ENCODE peak calls at places on chromosomes 7 and 10, in nine cellular contexts. J, Q, G, E, P, N, A, U and D are unnamed samples.

GRCh38 chr7:29146888-29147609 is 712 bp upstream of the CPVL start:
- DNase-seq in Q (peak; percentile 32), E (peak; percentile 16), G (no peak), J (no peak), N (no peak), P (peak; percentile 49), A (peak; percentile 48), U (no peak), D (peak; percentile 28)

GRCh38 chr7:15441915-15442314 is 119.9 kb downstream of the AGMO start:
- DNase-seq in G (no peak), U (no peak), N (no peak), E (no peak), P (no peak), Q (no peak), J (no peak), A (no peak), D (no peak)

GRCh38 chr7:107078517-107078966 is 34.0 kb downstream of the PRKAR2B start:
- DNase-seq in P (peak; percentile 22), G (no peak), U (peak; percentile 63), N (peak; percentile 57), J (no peak), A (peak; percentile 20), E (no peak), Q (no peak), D (peak; percentile 44)

GRCh38 chr7:34728156-34728555 is 70.1 kb downstream of the NPSR1 start:
- DNase-seq in P (no peak), N (no peak), J (no peak), E (no peak), U (no peak), Q (no peak), G (no peak), A (no peak), D (no peak)

GRCh38 chr10:5862360-5862929 is 27.2 kb downstream of the ANKRD16 start:
- DNase-seq in A (no peak), P (no peak), J (no peak), G (no peak), E (no peak), N (no peak), Q (no peak), U (no peak), D (no peak)

GRCh38 chr10:22389856-22390589 is 44.7 kb downstream of the SPAG6 start:
- DNase-seq in E (no peak), N (no peak), Q (no peak), J (no peak), U (no peak), G (no peak), P (no peak), A (no peak), D (no peak)

GRCh38 chr7:81285142-81285871 is 366.5 kb upstream of the SEMA3C start:
- DNase-seq in P (no peak), U (no peak), E (no peak), J (no peak), Q (no peak), A (no peak), N (no peak), G (no peak), D (no peak)

GRCh38 chr7:64793106-64793755 is 997 bp upstream of the ZNF138 start:
- DNase-seq in P (no peak), U (no peak), N (no peak), E (no peak), Q (no peak), J (no peak), G (no peak), A (no peak), D (no peak)

GRCh38 chr7:107856806-107857540 is 34.0 kb upstream of the DLD start:
- DNase-seq in E (peak; percentile 19), A (no peak), G (peak; percentile 28), U (no peak), N (no peak), P (no peak), Q (peak; percentile 53), J (no peak), D (no peak)

GRCh38 chr7:155357573-155358041 is 59.9 kb downstream of the INSIG1 start:
- DNase-seq in J (no peak), Q (no peak), E (no peak), P (no peak), A (no peak), U (peak; percentile 49), N (no peak), G (no peak), D (no peak)

GRCh38 chr10:3196971-3197353 is 24.4 kb upstream of the PITRM1 start:
- DNase-seq in Q (no peak), P (no peak), E (no peak), U (no peak), A (peak; percentile 36), J (no peak), N (no peak), G (no peak), D (no peak)

GRCh38 chr7:100119701-100120517 is 475 bp downstream of the CNPY4 start:
- DNase-seq in E (peak; percentile 64), J (peak; percentile 61), N (peak; percentile 68), P (peak; percentile 69), U (peak; percentile 56), A (no peak), Q (peak; percentile 66), G (peak; percentile 71), D (peak; percentile 68)

GRCh38 chr7:18037609-18038008 is 10.0 kb upstream of the PRPS1L1 start:
- DNase-seq in N (no peak), U (no peak), G (no peak), A (no peak), P (no peak), Q (no peak), E (no peak), J (no peak), D (no peak)

GRCh38 chr7:140219672-140220520 is 43.1 kb upstream of the KDM7A start:
- DNase-seq in G (no peak), N (no peak), E (no peak), P (no peak), Q (no peak), A (no peak), J (no peak), U (no peak), D (no peak)
- H3K27ac ChIP-seq in G (no peak overlapping the region), N (no peak overlapping the region), E (peak overlapping the region; percentile 67), P (no peak overlapping the region), Q (no peak overlapping the region), A (no peak overlapping the region), J (no peak overlapping the region), U (no peak overlapping the region), D (no peak overlapping the region)

DNA sequence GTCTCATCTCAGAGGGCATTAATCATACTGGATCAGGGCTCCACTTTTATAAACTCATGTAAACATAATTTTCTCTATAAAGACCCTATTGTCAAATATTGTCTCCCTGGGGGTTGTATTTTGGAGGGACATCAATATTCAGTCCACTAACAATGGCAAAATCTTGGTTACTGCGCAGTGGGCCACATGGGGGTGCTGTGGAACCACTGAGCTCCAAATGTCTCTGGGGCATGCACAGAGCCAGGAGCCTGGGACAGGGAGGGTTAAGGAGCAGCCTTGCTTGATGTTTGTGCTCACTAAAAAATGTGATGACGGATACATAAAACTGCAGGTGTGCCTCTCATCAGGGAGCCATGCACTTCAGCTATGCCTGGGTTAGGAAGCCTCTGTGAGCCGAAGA is 62.1 kb upstream of the PRSS58 start:
- DNase-seq in J (no peak), E (no peak), P (no peak), U (no peak), A (no peak), Q (no peak), G (peak; percentile 47), N (no peak), D (no peak)
- TF ChIP-seq CTCF in J (peak; percentile 43), E (peak; percentile 18), P (peak; percentile 25), U (no peak), A (no peak), Q (no peak), G (peak; percentile 43), N (peak; percentile 13), D (no peak)

DNA sequence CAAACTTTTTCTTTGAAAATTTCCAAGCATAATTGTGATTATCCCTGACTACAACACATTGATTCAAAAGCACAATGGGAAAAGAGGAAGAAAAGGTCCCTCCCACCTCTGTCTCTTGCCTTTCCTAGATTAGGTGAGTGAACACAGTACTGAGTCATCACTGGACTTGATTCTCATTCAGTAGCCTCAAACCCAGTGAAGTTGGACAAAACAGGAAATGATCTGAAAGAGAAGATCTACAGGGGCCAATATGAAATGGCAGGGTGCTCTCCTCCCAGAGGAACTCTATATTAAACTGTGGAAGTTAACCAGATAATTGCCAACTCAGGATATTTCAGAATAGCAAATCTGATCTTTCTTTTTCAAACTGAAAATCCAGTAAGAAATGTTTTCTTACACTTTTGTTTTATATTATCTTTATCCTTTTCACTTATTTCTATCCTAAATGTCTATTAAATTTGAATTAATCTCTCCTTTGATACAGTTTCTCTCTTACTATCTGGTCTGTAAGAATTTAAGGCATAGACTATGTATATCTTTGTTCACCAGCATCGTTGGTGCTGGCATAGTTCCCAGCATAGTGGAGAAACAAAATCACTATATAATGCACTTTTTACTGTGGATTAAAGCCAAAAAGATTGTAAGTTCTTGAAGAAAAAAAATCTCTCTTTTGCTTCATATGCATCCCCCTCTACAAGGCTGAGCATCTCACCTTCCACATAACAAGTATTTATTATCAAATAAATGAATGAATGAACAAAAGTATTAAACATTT is 41.4 kb upstream of the IKZF1 start:
- DNase-seq in A (no peak), Q (no peak), U (no peak), P (no peak), J (no peak), G (no peak), N (no peak), E (no peak), D (no peak)
- H3K27ac ChIP-seq in A (no peak overlapping the region), Q (no peak overlapping the region), U (no peak overlapping the region), P (no peak overlapping the region), J (no peak overlapping the region), G (peak overlapping the region; percentile 66), N (no peak overlapping the region), E (no peak overlapping the region), D (no peak overlapping the region)

GRCh38 chr10:108203905-108204527 is 1039.5 kb upstream of the SORCS1 start:
- DNase-seq in G (no peak), E (no peak), J (no peak), A (no peak), U (no peak), Q (no peak), P (no peak), N (no peak), D (no peak)

GRCh38 chr10:108208038-108208437 is 1043.5 kb upstream of the SORCS1 start:
- DNase-seq in Q (no peak), J (no peak), P (no peak), A (no peak), E (no peak), G (no peak), U (no peak), N (no peak), D (no peak)

GRCh38 chr10:108208732-108209131 is 1044.2 kb upstream of the SORCS1 start:
- DNase-seq in U (no peak), G (no peak), A (no peak), E (no peak), J (no peak), N (no peak), Q (no peak), P (no peak), D (no peak)

DNA sequence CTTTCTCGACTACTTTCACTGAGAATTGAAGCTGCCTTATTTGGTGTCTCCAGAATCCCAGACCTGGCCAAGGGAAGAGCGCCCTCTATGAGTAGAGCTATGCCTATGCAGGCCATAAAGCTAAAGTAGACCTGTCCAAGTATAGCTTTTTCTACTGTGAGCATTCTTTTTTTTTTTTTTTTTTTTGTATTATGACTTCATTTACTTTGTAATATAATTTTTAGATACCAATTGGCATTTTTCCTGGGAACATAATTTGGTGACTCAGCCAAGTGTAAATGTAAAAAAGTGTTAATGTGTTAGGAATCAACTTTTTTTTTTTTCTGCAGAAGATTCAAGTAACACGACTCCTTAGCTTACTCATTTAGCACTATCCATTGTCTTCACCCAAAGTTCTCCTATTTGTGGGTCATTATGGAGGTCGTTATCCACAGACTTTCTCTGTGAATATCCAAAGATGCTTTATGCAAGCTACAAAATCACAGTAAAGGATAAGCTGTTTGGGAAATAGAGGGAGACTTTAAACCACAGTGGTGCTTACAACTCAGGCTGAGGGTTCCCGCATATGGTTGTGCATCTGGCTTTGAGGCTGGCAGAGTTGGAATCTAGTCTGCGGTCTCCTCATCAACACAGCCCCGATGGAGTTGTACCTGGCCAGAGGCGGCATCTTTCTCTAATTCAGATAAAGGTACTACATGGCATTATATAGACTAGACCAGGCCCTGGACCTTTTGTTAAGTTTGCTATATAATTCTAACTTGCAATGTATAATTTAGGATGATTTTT is 1040.2 kb upstream of the SORCS1 start:
- DNase-seq in P (peak; percentile 76), G (no peak), A (no peak), E (peak; percentile 67), N (peak; percentile 5), U (no peak), Q (no peak), J (peak; percentile 8), D (peak; percentile 30)
- TF ChIP-seq CTCF in P (peak; percentile 56), G (no peak), A (peak; percentile 27), E (peak; percentile 76), N (no peak), U (peak; percentile 46), Q (peak; percentile 66), J (peak; percentile 62), D (peak; percentile 65)